ENCODE peak calls at places on chromosomes 16 and 17, in six cellular contexts. M is heart right ventricle, O is cardiac muscle cell, U is brain microvascular endothelial cell, B is AG04450, C is right lobe of liver. Y is an unnamed sample.

GRCh38 chr16:60731329-60731728 is 1304.9 kb downstream of the CDH8 start:
- DNase-seq in M (no peak), O (no peak), B (no peak), C (no peak), U (no peak), Y (no peak)

GRCh38 chr17:77935121-77935571 is 23.4 kb upstream of the TNRC6C start:
- DNase-seq in C (peak; percentile 79), O (no peak), U (no peak), M (no peak), B (no peak), Y (no peak)

GRCh38 chr17:66451188-66452149 is 149.1 kb downstream of the PRKCA start:
- DNase-seq in C (peak; percentile 70), O (no peak), U (no peak), B (no peak), M (no peak), Y (no peak)

GRCh38 chr17:29292992-29293889 is 707 bp downstream of the NUFIP2 start:
- DNase-seq in M (peak; percentile 71), U (peak; percentile 18), O (peak; percentile 65), C (peak; percentile 75), B (no peak), Y (no peak)

GRCh38 chr16:66420396-66420795 is 6.7 kb upstream of the BEAN1 start:
- DNase-seq in M (no peak), O (no peak), U (no peak), C (no peak), B (no peak), Y (peak; percentile 69)

GRCh38 chr16:626787-627457 is 3.9 kb upstream of the WFIKKN1 start:
- DNase-seq in B (peak; percentile 91), M (no peak), C (peak; percentile 54), U (peak; percentile 96), O (peak; percentile 96), Y (peak; percentile 72)

GRCh38 chr16:17515421-17516210 is 44.9 kb upstream of the XYLT1 start:
- DNase-seq in U (no peak), C (no peak), O (no peak), M (no peak), B (no peak), Y (no peak)

GRCh38 chr16:77881355-77882003 is 93.1 kb downstream of the VAT1L start:
- DNase-seq in O (no peak), U (no peak), B (no peak), M (no peak), C (no peak), Y (no peak)

GRCh38 chr16:102060-102855 is 24.2 kb downstream of the MPG start:
- DNase-seq in O (peak; percentile 73), B (no peak), U (peak; percentile 27), C (peak; percentile 84), M (peak; percentile 67), Y (no peak)

GRCh38 chr17:61174310-61174709 is 225.3 kb upstream of the TBX2 start:
- DNase-seq in C (no peak), O (no peak), M (no peak), U (no peak), B (no peak), Y (no peak)

GRCh38 chr16:79542196-79542859 is 58.2 kb downstream of the MAF start:
- DNase-seq in C (peak; percentile 79), M (peak; percentile 77), U (no peak), B (no peak), O (no peak), Y (no peak)

GRCh38 chr17:64780096-64781012 is 118.2 kb upstream of the SMURF2 start:
- DNase-seq in B (no peak), M (peak; percentile 44), U (no peak), O (no peak), C (peak; percentile 66), Y (no peak)

GRCh38 chr17:35804658-35805192 is 4.6 kb upstream of the TAF15 start:
- DNase-seq in C (no peak), U (peak; percentile 86), O (peak; percentile 97), B (peak; percentile 84), M (peak; percentile 64), Y (peak; percentile 67)

GRCh38 chr16:72983728-72984350 is 64.1 kb downstream of the ZFHX3 start:
- DNase-seq in B (no peak), C (no peak), M (no peak), O (no peak), U (no peak), Y (no peak)

GRCh38 chr16:17607624-17608023 is 136.9 kb upstream of the XYLT1 start:
- DNase-seq in B (no peak), O (no peak), M (no peak), C (no peak), U (no peak), Y (no peak)

GRCh38 chr17:6078370-6078950 is 8.3 kb downstream of the WSCD1 start:
- DNase-seq in M (no peak), O (no peak), C (no peak), B (no peak), U (no peak), Y (no peak)

GRCh38 chr16:84481051-84481735 is 23.3 kb downstream of the MEAK7 start:
- DNase-seq in B (no peak), U (no peak), M (no peak), C (no peak), O (no peak), Y (no peak)

GRCh38 chr17:55265434-55266021 is 768 bp downstream of the HLF start:
- DNase-seq in C (peak; percentile 54), U (no peak), B (no peak), O (peak; percentile 2), M (no peak), Y (no peak)

GRCh38 chr16:48997946-48998345 is 283.7 kb downstream of the CBLN1 start:
- DNase-seq in C (no peak), B (no peak), M (no peak), O (no peak), U (no peak), Y (no peak)

GRCh38 chr16:89067677-89068076 is 26.0 kb upstream of the ACSF3 start:
- DNase-seq in O (peak; percentile 3), U (no peak), C (no peak), B (no peak), M (no peak), Y (no peak)

GRCh38 chr16:26491962-26492361 is 574.8 kb upstream of the C16orf82 start:
- DNase-seq in B (no peak), M (no peak), U (no peak), O (no peak), C (no peak), Y (no peak)

GRCh38 chr17:50637829-50638571 is 3.3 kb downstream of the ABCC3 start:
- DNase-seq in O (no peak), B (no peak), M (no peak), C (peak; percentile 78), U (no peak), Y (no peak)

GRCh38 chr16:1357906-1358566 is 6.3 kb downstream of the GNPTG start:
- DNase-seq in C (no peak), U (peak; percentile 15), O (no peak), M (no peak), B (no peak), Y (no peak)

GRCh38 chr17:50265212-50265611 is 9.1 kb upstream of the TMEM92 start:
- DNase-seq in M (no peak), U (no peak), B (no peak), C (peak; percentile 52), O (no peak), Y (no peak)

GRCh38 chr17:64281962-64282752 is 19.1 kb upstream of the TEX2 start:
- DNase-seq in O (peak; percentile 90), B (peak; percentile 61), C (peak; percentile 61), U (peak; percentile 33), M (peak; percentile 56), Y (no peak)

GRCh38 chr17:39702901-39703893 is 3.3 kb downstream of the ERBB2 start:
- DNase-seq in B (no peak), C (peak; percentile 75), M (no peak), O (no peak), U (no peak), Y (no peak)

GRCh38 chr16:81885976-81886586 is 107.0 kb downstream of the PLCG2 start:
- DNase-seq in M (no peak), C (no peak), B (no peak), O (peak; percentile 47), U (peak; percentile 16), Y (no peak)

GRCh38 chr17:19644493-19645210 is 3.9 kb upstream of the ALDH3A2 start:
- DNase-seq in C (no peak), M (no peak), B (no peak), O (peak; percentile 56), U (no peak), Y (no peak)

DNA sequence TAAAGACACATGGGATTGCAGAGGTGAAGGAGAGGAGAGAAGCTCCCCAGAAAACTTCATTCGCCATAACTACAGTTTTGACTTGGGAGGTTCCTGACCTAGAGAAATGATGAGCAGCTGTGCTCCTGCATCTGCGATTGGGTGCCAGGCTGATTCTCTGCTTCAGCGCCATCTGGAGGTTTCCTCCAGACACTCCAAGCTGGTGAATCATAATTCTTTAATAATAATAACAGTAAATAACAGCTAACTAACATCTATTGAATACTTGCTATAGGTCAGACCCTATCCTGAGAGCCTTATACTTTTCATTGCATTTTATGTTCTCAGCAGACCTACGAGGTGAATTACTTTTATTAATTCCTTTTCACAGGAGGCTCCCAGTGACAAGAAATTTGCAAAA is 575.8 kb downstream of the TOX3 start:
- DNase-seq in O (peak; percentile 8), U (peak; percentile 45), C (no peak), B (no peak), M (no peak), Y (no peak)
- TF ChIP-seq CTCF in O (peak; percentile 31), U (peak; percentile 69), C (peak; percentile 8), B (peak; percentile 57), M (no peak), Y (peak; percentile 78)

DNA sequence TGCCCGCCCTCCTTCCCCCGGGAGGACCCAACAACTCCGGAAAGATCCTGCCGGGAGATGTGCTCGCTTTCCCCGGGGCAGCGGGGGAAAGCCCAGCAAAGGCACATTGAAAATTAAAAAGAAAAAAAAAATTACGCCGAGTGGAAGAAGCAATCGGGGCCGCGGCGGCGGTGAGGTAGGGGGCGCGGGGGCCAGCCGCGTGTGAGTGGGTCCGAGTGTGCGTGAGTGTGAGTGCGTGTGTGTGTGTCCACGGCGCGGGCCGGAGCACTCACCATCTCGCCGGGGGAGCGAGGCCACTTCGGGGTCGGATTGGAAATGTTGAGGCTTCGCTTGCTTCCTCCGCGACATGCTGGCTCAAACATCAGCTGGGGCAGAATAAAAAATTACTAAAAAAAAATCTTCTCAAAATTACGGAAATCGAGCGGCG is at the start of gene SALL1:
- DNase-seq in U (no peak), B (no peak), O (peak; percentile 23), M (no peak), C (no peak), Y (no peak)
- H3K4me3 ChIP-seq in U (peak within 1 kb of the TSS; percentile 64), B (peak within 1 kb of the TSS; percentile 82), O (peak within 1 kb of the TSS; percentile 68), M (peak within 1 kb of the TSS; percentile 42), C (peak within 1 kb of the TSS; percentile 88), Y (peak within 1 kb of the TSS; percentile 94)

GRCh38 chr17:33949100-33949499 is 306.0 kb upstream of the CCL2 start:
- DNase-seq in M (no peak), O (no peak), U (no peak), B (no peak), C (no peak), Y (no peak)
- TF ChIP-seq CTCF in M (no peak), O (peak; percentile 18), U (no peak), B (peak; percentile 8), C (no peak), Y (peak; percentile 65)

DNA sequence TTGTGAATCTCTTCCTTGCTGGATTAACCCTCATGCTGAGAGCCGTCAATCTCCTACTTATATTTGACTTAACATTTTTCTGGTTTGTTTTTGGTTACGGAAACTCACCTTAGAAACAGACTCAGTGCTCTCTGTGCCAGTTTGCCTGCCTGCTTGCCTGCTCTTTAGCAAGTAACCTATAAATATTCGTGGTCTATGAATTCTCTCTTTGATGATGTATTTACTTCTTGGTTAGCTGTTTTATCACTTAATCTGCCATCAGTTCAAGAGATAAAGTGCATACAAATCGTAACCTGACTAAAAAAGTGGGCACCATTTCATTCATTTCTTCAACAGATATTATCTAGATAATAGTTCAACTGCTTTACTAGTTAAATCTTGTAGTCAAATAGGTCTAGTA is 26.7 kb downstream of the CYB5B start:
- DNase-seq in C (no peak), B (no peak), M (no peak), O (no peak), U (no peak), Y (no peak)
- H3K4me3 ChIP-seq in C (no peak overlapping the region), B (no peak overlapping the region), M (no peak overlapping the region), O (no peak overlapping the region), U (no peak overlapping the region), Y (no peak overlapping the region)

Y was measured in epithelial cell of proximal tubule.